ENCODE peak calls at places on chromosomes 4 and X, in seven cellular contexts. L is endothelial cell, A is tibial nerve, Q is fibroblast of pulmonary artery, H is Calu3, Z is AG04449, M is MCF 10A. W is an unnamed sample.

GRCh38 chr4:8439914-8440490 is 521 bp downstream of the ACOX3 start:
- DNase-seq in H (no peak), L (no peak), Z (no peak), Q (no peak), A (no peak), M (no peak), W (no peak)

GRCh38 chrX:29225670-29226069 is 638.4 kb downstream of the IL1RAPL1 start:
- DNase-seq in L (no peak), M (no peak), A (no peak), H (no peak), Z (no peak), Q (no peak), W (no peak)

GRCh38 chrX:110021180-110022022 is 18.5 kb downstream of the TMEM164 start:
- DNase-seq in Q (peak; percentile 79), H (no peak), M (peak; percentile 34), Z (no peak), A (no peak), L (no peak), W (peak; percentile 56)

GRCh38 chr4:155304375-155304774 is 72.4 kb downstream of the MAP9 start:
- DNase-seq in A (no peak), L (no peak), M (peak; percentile 43), H (peak; percentile 7), Z (no peak), Q (no peak), W (no peak)

GRCh38 chr4:2745981-2746806 is 9.9 kb downstream of the TNIP2 start:
- DNase-seq in M (peak; percentile 53), H (peak; percentile 39), L (no peak), A (no peak), Z (no peak), Q (peak; percentile 45), W (no peak)

GRCh38 chrX:39819921-39820849 is 277.6 kb downstream of the BCOR start:
- DNase-seq in Z (no peak), Q (peak; percentile 56), L (no peak), H (no peak), M (no peak), A (no peak), W (no peak)

GRCh38 chrX:34873500-34874225 is 68.9 kb upstream of the FAM47B start:
- DNase-seq in Z (no peak), Q (peak; percentile 42), L (no peak), M (no peak), A (no peak), H (no peak), W (no peak)

GRCh38 chr4:112563431-112564200 is 47.6 kb upstream of the NEUROG2 start:
- DNase-seq in A (no peak), Z (no peak), Q (no peak), H (no peak), M (no peak), L (no peak), W (no peak)

GRCh38 chr4:110005461-110006056 is 92.9 kb downstream of the EGF start:
- DNase-seq in Z (peak; percentile 41), H (no peak), Q (peak; percentile 87), M (peak; percentile 77), A (no peak), L (no peak), W (peak; percentile 45)

GRCh38 chr4:146534178-146534577 is 12.4 kb upstream of the SLC10A7 start:
- DNase-seq in H (no peak), M (no peak), A (no peak), Q (no peak), Z (no peak), L (no peak), W (no peak)

GRCh38 chrX:34918091-34918736 is 24.4 kb upstream of the FAM47B start:
- DNase-seq in L (no peak), Z (no peak), A (no peak), Q (peak; percentile 45), H (no peak), M (peak; percentile 59), W (no peak)

GRCh38 chr4:1092026-1092982 is 21.1 kb downstream of the RNF212 start:
- DNase-seq in L (no peak), H (no peak), M (no peak), Q (no peak), Z (no peak), A (no peak), W (no peak)

GRCh38 chrX:41906515-41907165 is 16.7 kb downstream of the CASK start:
- DNase-seq in Q (peak; percentile 10), H (no peak), M (peak; percentile 69), L (no peak), Z (no peak), A (no peak), W (no peak)

DNA sequence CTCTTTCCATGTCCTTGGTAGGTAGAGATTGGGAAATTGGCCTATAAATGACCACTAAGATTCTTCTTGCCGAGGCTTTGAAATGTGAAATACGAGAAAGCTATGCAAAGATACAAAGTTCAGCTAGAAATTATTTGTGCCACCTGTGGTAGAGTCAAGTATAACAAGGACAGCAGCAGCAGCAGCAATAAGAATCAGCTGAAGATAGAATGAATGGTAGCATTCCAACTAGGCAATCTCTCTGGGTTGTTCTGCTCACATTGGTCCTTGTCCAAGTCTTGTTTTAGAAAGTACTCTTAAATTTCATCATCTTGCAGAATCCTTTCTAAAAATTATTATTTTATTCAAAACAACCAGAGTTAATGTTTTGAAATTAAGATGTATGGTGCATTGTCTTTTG is 67.8 kb upstream of the PCDH10 start:
- DNase-seq in H (no peak), Z (no peak), M (no peak), Q (peak; percentile 20), L (no peak), A (no peak), W (no peak)
- TF ChIP-seq CTCF in H (no peak), Z (no peak), M (no peak), Q (peak; percentile 2), L (peak; percentile 20), A (no peak), W (no peak)

GRCh38 chr4:56727150-56727549 is 46.1 kb upstream of the HOPX start:
- DNase-seq in H (no peak), A (no peak), Q (peak; percentile 31), L (no peak), M (peak; percentile 27), Z (no peak), W (no peak)
- TF ChIP-seq CTCF in H (no peak), A (no peak), Q (peak; percentile 6), L (no peak), M (no peak), Z (no peak), W (no peak)

GRCh38 chr4:70948665-70949284 is 44.7 kb upstream of the DCK start:
- DNase-seq in L (no peak), Q (no peak), H (no peak), Z (no peak), M (no peak), A (no peak), W (no peak)
- TF ChIP-seq CTCF in L (no peak), Q (no peak), H (no peak), Z (no peak), M (no peak), A (no peak), W (no peak)

GRCh38 chr4:48687313-48687712 is 92.8 kb downstream of the FRYL start:
- DNase-seq in M (no peak), H (no peak), L (no peak), Q (no peak), A (no peak), Z (no peak), W (no peak)

GRCh38 chr4:48686369-48686768 is 93.7 kb downstream of the FRYL start:
- DNase-seq in A (no peak), M (no peak), Z (no peak), Q (no peak), L (no peak), H (no peak), W (no peak)

GRCh38 chr4:48683784-48684666 is 96.1 kb downstream of the FRYL start:
- DNase-seq in A (no peak), L (no peak), Q (no peak), Z (no peak), H (no peak), M (no peak), W (no peak)

GRCh38 chr4:48680848-48681568 is 99.1 kb downstream of the FRYL start:
- DNase-seq in L (no peak), M (no peak), Q (no peak), H (no peak), Z (no peak), A (no peak), W (no peak)

DNA sequence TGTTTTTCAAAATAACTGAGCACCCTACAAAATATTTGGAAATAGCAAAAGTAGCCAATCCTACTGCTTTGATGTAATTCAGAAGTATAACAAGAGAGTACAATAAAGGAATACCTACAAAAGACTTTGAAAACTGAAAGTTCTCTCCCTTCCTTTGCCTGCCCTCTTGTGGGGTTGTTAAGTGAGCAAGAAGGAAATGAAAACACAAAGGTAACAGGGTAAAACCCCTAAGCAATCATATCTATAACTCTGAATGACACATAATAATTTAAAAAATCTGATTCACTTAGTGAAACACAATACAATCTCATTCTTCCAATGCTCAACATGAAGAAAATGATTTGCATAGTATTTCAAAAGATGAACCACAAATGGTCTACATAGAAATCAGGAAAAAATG is 98.2 kb downstream of the FRYL start:
- DNase-seq in M (peak; percentile 45), Q (peak; percentile 71), Z (no peak), H (peak; percentile 28), A (no peak), L (no peak), W (no peak)
- TF ChIP-seq CTCF in M (peak; percentile 29), Q (peak; percentile 58), Z (peak; percentile 39), H (peak; percentile 23), A (no peak), L (no peak), W (peak; percentile 46)

DNA sequence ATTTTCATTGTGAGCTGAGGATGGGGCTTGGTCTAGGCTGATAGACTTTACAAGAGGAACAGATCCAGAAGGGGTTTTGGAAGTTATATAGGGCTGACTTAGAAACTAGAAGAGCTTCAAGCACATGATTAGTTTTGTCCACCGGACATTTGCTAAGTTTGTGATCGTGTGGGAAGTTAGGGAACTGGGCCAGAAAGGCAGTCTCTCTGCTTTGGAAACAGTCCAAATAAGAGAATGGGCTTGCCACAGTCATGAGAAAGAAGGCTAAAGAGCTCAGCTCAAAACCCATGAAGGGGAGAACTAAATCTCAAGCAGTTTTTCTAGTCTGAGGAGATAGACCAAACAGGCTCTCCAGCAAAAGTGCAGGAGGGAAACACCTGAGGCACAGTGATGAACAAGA is 67.8 kb downstream of the ZNF674 start:
- DNase-seq in Z (no peak), M (no peak), Q (peak; percentile 64), H (no peak), L (no peak), A (no peak), W (no peak)
- TF ChIP-seq CTCF in Z (no peak), M (no peak), Q (no peak), H (no peak), L (no peak), A (no peak), W (no peak)

W was measured in AG09319.